ENCODE peak calls at places on chromosomes 7 and 10, in six cellular contexts. L, C, V, Y, H and B are unnamed samples.

GRCh38 chr7:64574481-64575159 is 11.7 kb upstream of the ZNF680 start:
- DNase-seq in L (peak; percentile 55), C (no peak), V (no peak), Y (no peak), H (peak; percentile 50), B (peak; percentile 66)

GRCh38 chr10:34864156-34865075 is 49.3 kb upstream of the PARD3 start:
- DNase-seq in L (no peak), C (no peak), V (no peak), Y (no peak), H (no peak), B (no peak)

GRCh38 chr10:51063659-51064535 is 10.4 kb upstream of the PRKG1 start:
- DNase-seq in L (no peak), C (no peak), V (no peak), Y (no peak), H (no peak), B (no peak)

GRCh38 chr10:59877191-59877671 is 29.1 kb downstream of the CCDC6 start:
- DNase-seq in L (no peak), C (no peak), V (no peak), Y (no peak), H (no peak), B (no peak)

GRCh38 chr7:98616381-98617050 is 569 bp upstream of the NPTX2 start:
- DNase-seq in L (no peak), C (no peak), V (no peak), Y (no peak), H (no peak), B (peak; percentile 54)

GRCh38 chr10:112424658-112425057 is 22.1 kb downstream of the ZDHHC6 start:
- DNase-seq in L (no peak), C (no peak), V (no peak), Y (no peak), H (no peak), B (no peak)

GRCh38 chr7:44105832-44106231 is 1.7 kb downstream of the AEBP1 start:
- DNase-seq in L (no peak), C (no peak), V (no peak), Y (no peak), H (no peak), B (no peak)

GRCh38 chr7:41579961-41580935 is 122.6 kb downstream of the INHBA start:
- DNase-seq in L (no peak), C (no peak), V (no peak), Y (no peak), H (no peak), B (no peak)

GRCh38 chr10:26879744-26880143 is 19.0 kb upstream of the ABI1 start:
- DNase-seq in L (peak; percentile 75), C (no peak), V (no peak), Y (no peak), H (no peak), B (no peak)

GRCh38 chr10:52488606-52489485 is 174.8 kb downstream of the DKK1 start:
- DNase-seq in L (no peak), C (peak; percentile 42), V (no peak), Y (no peak), H (no peak), B (no peak)

GRCh38 chr10:97762816-97763215 is 9.0 kb downstream of the SFRP5 start:
- DNase-seq in L (peak; percentile 37), C (no peak), V (no peak), Y (no peak), H (no peak), B (no peak)

GRCh38 chr7:122602800-122603199 is 96.1 kb downstream of the RNF133 start:
- DNase-seq in L (no peak), C (no peak), V (no peak), Y (no peak), H (no peak), B (no peak)

GRCh38 chr7:51263631-51264484 is 52.8 kb downstream of the COBL start:
- DNase-seq in L (peak; percentile 87), C (no peak), V (no peak), Y (no peak), H (no peak), B (no peak)

GRCh38 chr10:34959786-34960185 is 130.4 kb downstream of the CUL2 start:
- DNase-seq in L (no peak), C (no peak), V (no peak), Y (no peak), H (no peak), B (no peak)